ENCODE peak calls at places on chromosomes 12 and 14, in nine cellular contexts. A is nephron progenitor cell, S is left ventricle myocardium inferior, N is stomach, D is mammary epithelial cell, U is Calu3, B is neural crest cell, Z is RWPE1, I is suprapubic skin. R is an unnamed sample.

GRCh38 chr12:29591140-29592020 is 93.9 kb upstream of the OVCH1 start:
- DNase-seq in A (peak; percentile 50), S (no peak), N (no peak), D (no peak), U (no peak), B (peak; percentile 25), Z (no peak), I (no peak), R (no peak)

GRCh38 chr12:94674835-94675234 is 24.5 kb upstream of the TMCC3 start:
- DNase-seq in A (no peak), S (peak; percentile 34), N (no peak), D (no peak), U (no peak), B (no peak), Z (no peak), I (no peak), R (no peak)

GRCh38 chr14:59278111-59278510 is 89.6 kb downstream of the DAAM1 start:
- DNase-seq in A (no peak), S (no peak), N (no peak), D (peak; percentile 87), U (peak; percentile 38), B (no peak), Z (peak; percentile 78), I (no peak), R (no peak)

GRCh38 chr12:62692884-62693283 is 226.3 kb downstream of the MON2 start:
- DNase-seq in A (no peak), S (no peak), N (no peak), D (peak; percentile 28), U (no peak), B (no peak), Z (no peak), I (no peak), R (no peak)

GRCh38 chr14:105053996-105054395 is 11.2 kb downstream of the GPR132 start:
- DNase-seq in A (no peak), S (no peak), N (no peak), D (no peak), U (no peak), B (no peak), Z (no peak), I (no peak), R (no peak)

GRCh38 chr14:102930138-102930752 is 7.8 kb downstream of the AMN start:
- DNase-seq in A (peak; percentile 64), S (no peak), N (no peak), D (no peak), U (no peak), B (peak; percentile 20), Z (no peak), I (no peak), R (no peak)

GRCh38 chr12:132218915-132219314 is 74.7 kb downstream of the NOC4L start:
- DNase-seq in A (peak; percentile 48), S (no peak), N (no peak), D (no peak), U (peak; percentile 62), B (peak; percentile 29), Z (no peak), I (no peak), R (peak; percentile 53)

GRCh38 chr12:115519359-115519758 is 758.1 kb downstream of the MED13L start:
- DNase-seq in A (no peak), S (no peak), N (no peak), D (no peak), U (no peak), B (no peak), Z (no peak), I (no peak), R (no peak)

GRCh38 chr12:92466391-92467305 is 236.1 kb upstream of the PLEKHG7 start:
- DNase-seq in A (no peak), S (no peak), N (no peak), D (no peak), U (no peak), B (no peak), Z (no peak), I (no peak), R (no peak)

GRCh38 chr12:33429468-33429867 is 10.2 kb downstream of the SYT10 start:
- DNase-seq in A (no peak), S (no peak), N (no peak), D (no peak), U (no peak), B (no peak), Z (no peak), I (no peak), R (no peak)

DNA sequence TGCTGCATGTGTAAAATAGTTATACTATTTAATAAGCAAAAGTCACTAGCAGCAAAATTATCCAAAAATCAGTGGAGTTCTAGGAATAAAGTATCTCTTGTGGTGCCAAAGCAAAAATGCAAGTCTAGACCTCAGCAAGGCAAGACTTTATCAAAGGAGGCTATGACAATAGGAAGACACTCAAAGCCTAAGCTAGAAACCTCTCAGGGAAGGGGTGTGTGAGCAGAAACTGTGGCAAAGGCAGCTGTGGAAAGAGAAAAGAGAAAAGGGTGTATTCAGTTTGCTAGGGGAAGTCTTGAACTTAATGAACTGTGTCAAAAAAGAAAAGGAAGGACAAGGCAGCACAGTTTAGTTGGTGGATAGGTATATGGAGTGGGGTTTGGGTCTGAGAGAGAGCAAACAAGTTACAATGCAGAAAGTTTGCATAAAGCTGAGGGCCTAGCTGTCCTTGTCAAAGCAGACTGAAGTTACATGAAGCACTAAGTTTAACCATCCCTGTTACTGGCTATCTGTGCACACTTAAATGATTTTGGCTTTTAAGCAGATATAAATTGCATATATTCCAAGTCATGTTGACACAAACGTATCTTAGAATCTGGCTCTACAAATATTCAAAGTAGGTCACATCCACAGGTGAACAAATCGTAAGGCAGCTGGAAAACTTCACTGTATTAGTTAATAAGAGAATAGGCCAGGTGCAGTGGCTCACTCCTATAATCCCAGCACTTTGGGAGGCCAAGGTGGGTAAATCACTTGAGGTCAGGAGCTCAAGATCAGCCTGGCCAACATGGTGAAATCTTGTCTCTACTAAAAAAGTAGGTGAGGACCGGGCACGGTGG is 31.0 kb upstream of the AMN1 start:
- DNase-seq in A (no peak), S (no peak), N (no peak), D (no peak), U (no peak), B (no peak), Z (no peak), I (no peak), R (no peak)
- TF ChIP-seq CTCF in A (no peak), S (no peak), N (no peak), D (no peak), U (no peak), B (no peak), Z (no peak), I (no peak), R (no peak)

DNA sequence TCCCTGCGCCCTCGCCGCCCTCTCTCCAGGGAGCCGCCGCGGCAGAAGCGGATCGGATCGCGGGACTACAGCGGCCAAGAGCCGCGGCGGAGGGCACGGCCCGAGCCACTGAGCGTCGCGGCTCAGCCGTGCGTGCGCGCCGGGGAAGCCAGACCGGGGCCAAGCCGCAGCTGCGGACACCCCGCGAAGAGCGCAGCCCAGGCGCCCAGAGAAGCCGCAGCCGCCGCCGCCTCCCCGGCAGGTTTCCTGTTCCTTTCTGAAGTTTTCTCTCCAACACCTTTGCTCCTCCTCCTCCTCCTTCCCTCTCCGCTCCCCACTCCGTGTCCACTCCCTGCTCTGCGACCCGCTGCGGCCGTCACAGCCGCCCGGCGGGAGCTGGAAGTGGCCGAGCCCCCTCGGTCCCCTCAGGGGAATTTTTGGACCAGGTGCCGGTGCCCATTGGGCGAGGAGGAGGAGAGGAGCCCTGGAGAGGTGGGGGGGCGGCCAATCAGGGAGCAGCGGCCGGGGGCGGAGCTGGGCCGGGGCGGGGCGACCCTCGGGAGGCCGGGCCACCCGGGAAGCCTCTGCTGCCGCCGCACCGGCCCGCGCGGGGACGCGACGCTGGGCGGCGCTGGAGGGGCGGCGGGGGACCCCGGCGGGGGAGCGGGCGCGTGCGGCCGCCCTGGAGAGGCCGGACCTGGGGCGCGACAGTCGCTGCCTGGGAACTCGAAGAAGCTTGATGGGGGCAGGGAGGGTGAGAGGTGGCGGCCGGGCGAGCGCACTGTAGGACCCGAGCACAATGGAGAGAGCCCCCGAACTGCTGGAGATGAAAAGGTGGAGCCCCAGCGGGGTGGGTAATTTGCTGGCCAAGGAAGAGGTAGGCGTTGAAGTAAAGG is at the start of gene ITPR2:
- DNase-seq in A (peak; percentile 97), S (peak; percentile 97), N (peak; percentile 96), D (peak; percentile 95), U (peak; percentile 92), B (peak; percentile 86), Z (peak; percentile 92), I (peak; percentile 96), R (peak; percentile 93)
- TF ChIP-seq CTCF in A (no peak), S (peak; percentile 51), N (no peak), D (no peak), U (peak; percentile 19), B (peak; percentile 58), Z (peak; percentile 69), I (peak; percentile 32), R (peak; percentile 70)

GRCh38 chr12:66714709-66715108 is 35.8 kb upstream of the GRIP1 start:
- DNase-seq in A (no peak), S (no peak), N (no peak), D (no peak), U (no peak), B (no peak), Z (no peak), I (no peak), R (no peak)

GRCh38 chr12:66713984-66714383 is 35.1 kb upstream of the GRIP1 start:
- DNase-seq in A (no peak), S (no peak), N (no peak), D (no peak), U (no peak), B (no peak), Z (no peak), I (no peak), R (no peak)

GRCh38 chr12:66719862-66720261 is 41.0 kb upstream of the GRIP1 start:
- DNase-seq in A (no peak), S (no peak), N (no peak), D (no peak), U (no peak), B (no peak), Z (no peak), I (no peak), R (no peak)

GRCh38 chr12:66716522-66716921 is 37.6 kb upstream of the GRIP1 start:
- DNase-seq in A (no peak), S (no peak), N (no peak), D (no peak), U (no peak), B (no peak), Z (no peak), I (no peak), R (no peak)

GRCh38 chr12:66717049-66717448 is 38.2 kb upstream of the GRIP1 start:
- DNase-seq in A (no peak), S (no peak), N (no peak), D (no peak), U (no peak), B (no peak), Z (no peak), I (no peak), R (no peak)
- TF ChIP-seq CTCF in A (no peak), S (no peak), N (no peak), D (no peak), U (no peak), B (no peak), Z (no peak), I (no peak), R (peak; percentile 63)

DNA sequence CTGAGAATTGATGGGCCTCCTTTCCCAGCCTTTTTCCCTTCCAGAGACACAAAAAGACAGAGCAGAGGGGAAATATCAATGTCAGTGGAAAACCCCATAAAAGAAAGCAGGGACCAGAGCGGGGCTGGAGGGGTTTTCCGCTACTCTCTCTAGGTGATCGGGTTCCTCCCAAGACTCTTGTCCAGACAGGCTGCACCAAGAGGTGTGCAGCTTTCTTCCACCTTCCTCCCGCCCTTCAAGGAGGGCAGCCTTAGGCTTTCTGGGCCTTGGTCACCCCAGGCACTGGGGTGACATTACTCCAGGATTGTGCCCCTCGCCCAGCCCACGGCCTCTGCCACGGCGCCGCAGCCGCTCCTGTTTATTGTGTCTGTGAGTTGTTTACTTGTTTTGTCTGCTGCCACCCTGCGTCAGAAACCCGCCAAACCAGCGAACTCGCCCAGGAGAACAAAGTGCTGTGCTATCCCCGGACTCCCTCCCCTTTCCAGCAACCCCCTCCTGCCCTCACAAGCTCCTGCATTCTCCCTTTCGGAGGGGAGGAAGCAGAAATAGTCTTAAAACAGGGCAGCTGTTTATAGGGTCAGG is 6.7 kb upstream of the HOXC6 start:
- DNase-seq in A (peak; percentile 66), S (no peak), N (no peak), D (peak; percentile 86), U (peak; percentile 32), B (no peak), Z (no peak), I (no peak), R (no peak)
- TF ChIP-seq CTCF in A (peak; percentile 12), S (no peak), N (no peak), D (peak; percentile 35), U (no peak), B (no peak), Z (peak; percentile 32), I (peak; percentile 37), R (peak; percentile 18)